ENCODE peak calls at places on chromosomes 16 and 17, in four cellular contexts. B is thoracic aorta, A is KG1, H is MV-4-11. V is an unnamed sample.

GRCh38 chr17:40312131-40312731 is 3.3 kb downstream of the RARA start:
- DNase-seq in B (no peak), A (no peak), H (no peak), V (no peak)

GRCh38 chr16:88116121-88116900 is 165.1 kb downstream of the BANP start:
- DNase-seq in B (no peak), A (no peak), H (no peak), V (peak)

GRCh38 chr17:12081720-12082119 is 61.0 kb downstream of the MAP2K4 start:
- DNase-seq in B (no peak), A (no peak), H (no peak), V (no peak)

GRCh38 chr17:73323622-73324455 is 12.0 kb upstream of the CDC42EP4 start:
- DNase-seq in B (no peak), A (no peak), H (no peak), V (no peak)

GRCh38 chr17:65099941-65100315 is 37.2 kb upstream of the RGS9 start:
- DNase-seq in B (peak), A (no peak), H (peak), V (peak)

GRCh38 chr16:70740919-70741778 is 55.3 kb upstream of the MTSS2 start:
- DNase-seq in B (no peak), A (no peak), H (peak), V (no peak)

GRCh38 chr17:17463821-17464220 is 13.0 kb upstream of the MED9 start:
- DNase-seq in B (no peak), A (no peak), H (no peak), V (no peak)

GRCh38 chr16:81204794-81205680 is 33.5 kb upstream of the BCO1 start:
- DNase-seq in B (no peak), A (peak), H (peak), V (no peak)

GRCh38 chr17:21199311-21199710 is 14.7 kb downstream of the TMEM11 start:
- DNase-seq in B (no peak), A (no peak), H (peak), V (no peak)

GRCh38 chr17:76995352-76996105 is 127.3 kb downstream of the MGAT5B start:
- DNase-seq in B (no peak), A (no peak), H (no peak), V (no peak)

GRCh38 chr16:86732621-86733297 is 154.4 kb downstream of the FOXL1 start:
- DNase-seq in B (no peak), A (no peak), H (no peak), V (no peak)

GRCh38 chr17:74862108-74862901 is 2.6 kb upstream of the GRIN2C start:
- DNase-seq in B (no peak), A (peak), H (no peak), V (no peak)

GRCh38 chr17:44379887-44380286 is 9.6 kb downstream of the ITGA2B start:
- DNase-seq in B (no peak), A (no peak), H (no peak), V (no peak)

GRCh38 chr16:70706948-70707465 is 21.2 kb upstream of the MTSS2 start:
- DNase-seq in B (no peak), A (no peak), H (no peak), V (no peak)

GRCh38 chr16:58012481-58012880 is 11.3 kb downstream of the USB1 start:
- DNase-seq in B (no peak), A (no peak), H (no peak), V (no peak)

GRCh38 chr16:64363039-64363438 is 758.8 kb downstream of the CDH11 start:
- DNase-seq in B (no peak), A (no peak), H (no peak), V (no peak)

GRCh38 chr16:6133009-6133408 is 1035.4 kb upstream of the EEF2KMT start:
- DNase-seq in B (no peak), A (no peak), H (no peak), V (no peak)

GRCh38 chr16:81831722-81832126 is 52.6 kb downstream of the PLCG2 start:
- DNase-seq in B (no peak), A (peak), H (peak), V (no peak)

GRCh38 chr17:1590031-1590746 is 27.6 kb upstream of the PITPNA start:
- DNase-seq in B (peak), A (no peak), H (peak), V (peak)

GRCh38 chr16:88194397-88195020 is 188.2 kb upstream of the ZNF469 start:
- DNase-seq in B (no peak), A (no peak), H (peak), V (peak)

GRCh38 chr16:66923866-66924265 is 1.5 kb downstream of the RRAD start:
- DNase-seq in B (no peak), A (no peak), H (no peak), V (no peak)

GRCh38 chr16:30896203-30896889 is at the start of gene CTF1:
- DNase-seq in B (no peak), A (no peak), H (no peak), V (no peak)

GRCh38 chr16:85393674-85394510 is 219.2 kb upstream of the GSE1 start:
- DNase-seq in B (no peak), A (peak), H (no peak), V (no peak)